ENCODE peak calls at places on chromosomes 1 and 21, in ten cellular contexts. Y is GM12892; J is colonic mucosa; F is EL; X is mammary epithelial cell; H is NCI-H1105 treated with DMSO at 0.1 percent for 48 hours; I is mucosa of descending colon; G is activated T-cell treated with anti-CD3 and anti-CD28 coated beads for 48 hours; A is activated naive CD4-positive, alpha-beta T cell treated with anti-CD3 and anti-CD28 coated beads, Interleukin-2, amount 10 ng/mL, durations not matched to agents 7 days and 5 days; M is AG09309. W is an unnamed sample.
A peak's percentile ranks its signal among the peaks of the same experiment; 100 is the strongest.

GRCh38 chr1:42730988-42731387 is 9.0 kb downstream of the CLDN19 start:
- DNase-seq in Y (no peak), J (peak; percentile 65), F (no peak), X (peak; percentile 76), H (no peak), I (peak; percentile 61), G (peak; percentile 56), A (peak; percentile 43), M (no peak), W (peak; percentile 21)

GRCh38 chr1:113982955-113983742 is 3.9 kb downstream of the OLFML3 start:
- DNase-seq in Y (no peak), J (no peak), F (no peak), X (no peak), H (no peak), I (no peak), G (no peak), A (no peak), M (no peak), W (no peak)

GRCh38 chr21:37079211-37079824 is 6.3 kb downstream of the TTC3 start:
- DNase-seq in Y (no peak), J (no peak), F (no peak), X (no peak), H (no peak), I (no peak), G (no peak), A (no peak), M (no peak), W (peak; percentile 72)

GRCh38 chr1:159339517-159339916 is 37.4 kb downstream of the FCER1A start:
- DNase-seq in Y (no peak), J (no peak), F (peak; percentile 87), X (no peak), H (no peak), I (no peak), G (no peak), A (no peak), M (no peak), W (no peak)

GRCh38 chr21:46634966-46635323 is 529 bp upstream of the PRMT2 start:
- DNase-seq in Y (no peak), J (peak; percentile 66), F (peak; percentile 90), X (peak; percentile 60), H (peak; percentile 77), I (peak; percentile 75), G (no peak), A (no peak), M (peak; percentile 73), W (peak; percentile 90)

GRCh38 chr1:221716713-221717490 is 25.0 kb downstream of the DUSP10 start:
- DNase-seq in Y (no peak), J (no peak), F (no peak), X (no peak), H (no peak), I (no peak), G (no peak), A (no peak), M (no peak), W (no peak)

GRCh38 chr1:226643167-226643566 is 94.6 kb downstream of the STUM start:
- DNase-seq in Y (peak; percentile 77), J (no peak), F (peak; percentile 68), X (peak; percentile 87), H (no peak), I (no peak), G (peak; percentile 64), A (peak; percentile 60), M (no peak), W (peak; percentile 96)

GRCh38 chr1:97332716-97333115 is 588.1 kb downstream of the DPYD start:
- DNase-seq in Y (no peak), J (no peak), F (peak; percentile 72), X (peak; percentile 19), H (no peak), I (no peak), G (no peak), A (no peak), M (peak; percentile 25), W (no peak)

GRCh38 chr1:63955746-63956145 is 181.9 kb downstream of the ROR1 start:
- DNase-seq in Y (no peak), J (no peak), F (no peak), X (peak; percentile 12), H (no peak), I (no peak), G (no peak), A (no peak), M (no peak), W (no peak)

GRCh38 chr1:207959995-207960745 is 49.2 kb upstream of the CD34 start:
- DNase-seq in Y (no peak), J (no peak), F (no peak), X (no peak), H (no peak), I (no peak), G (no peak), A (no peak), M (no peak), W (no peak)

GRCh38 chr1:92298573-92299476 is at the start of the genes GLMN and RPAP2:
- DNase-seq in Y (peak; percentile 66), J (peak; percentile 82), F (peak; percentile 89), X (peak; percentile 86), H (peak; percentile 92), I (peak; percentile 84), G (peak; percentile 76), A (peak; percentile 80), M (peak; percentile 46), W (peak; percentile 91)

GRCh38 chr1:47616036-47616435 is 178.2 kb downstream of the FOXD2 start:
- DNase-seq in Y (no peak), J (no peak), F (no peak), X (no peak), H (no peak), I (no peak), G (no peak), A (no peak), M (no peak), W (no peak)

GRCh38 chr1:58824753-58825389 is 41.0 kb upstream of the JUN start:
- DNase-seq in Y (no peak), J (peak; percentile 94), F (no peak), X (no peak), H (no peak), I (peak; percentile 92), G (no peak), A (no peak), M (no peak), W (no peak)

GRCh38 chr1:6819641-6820040 is 34.4 kb downstream of the CAMTA1 start:
- DNase-seq in Y (no peak), J (no peak), F (peak; percentile 22), X (no peak), H (no peak), I (no peak), G (no peak), A (no peak), M (no peak), W (no peak)

GRCh38 chr1:93969887-93970286 is 60.7 kb upstream of the GCLM start:
- DNase-seq in Y (no peak), J (no peak), F (no peak), X (no peak), H (no peak), I (no peak), G (no peak), A (no peak), M (no peak), W (no peak)

GRCh38 chr1:116931016-116931918 is 21.6 kb downstream of the PTGFRN start:
- DNase-seq in Y (no peak), J (no peak), F (no peak), X (no peak), H (no peak), I (no peak), G (no peak), A (no peak), M (no peak), W (no peak)

GRCh38 chr21:27622636-27623035 is 655.7 kb upstream of the ADAMTS5 start:
- DNase-seq in Y (no peak), J (no peak), F (no peak), X (no peak), H (no peak), I (no peak), G (no peak), A (no peak), M (no peak), W (no peak)

GRCh38 chr21:36708512-36709029 is 9.7 kb downstream of the SIM2 start:
- DNase-seq in Y (no peak), J (no peak), F (no peak), X (no peak), H (no peak), I (no peak), G (no peak), A (no peak), M (no peak), W (no peak)

GRCh38 chr1:210591214-210591613 is 262.5 kb downstream of the HHAT start:
- DNase-seq in Y (no peak), J (no peak), F (no peak), X (no peak), H (no peak), I (no peak), G (no peak), A (no peak), M (no peak), W (no peak)

GRCh38 chr1:86245566-86246190 is 89.1 kb upstream of the COL24A1 start:
- DNase-seq in Y (no peak), J (no peak), F (no peak), X (no peak), H (no peak), I (no peak), G (no peak), A (no peak), M (no peak), W (no peak)

GRCh38 chr1:223500560-223501425 is 107.6 kb downstream of the CCDC185 start:
- DNase-seq in Y (no peak), J (no peak), F (peak; percentile 87), X (peak; percentile 99), H (no peak), I (no peak), G (peak; percentile 30), A (no peak), M (peak; percentile 78), W (no peak)

GRCh38 chr1:217498209-217498608 is 132.7 kb downstream of the GPATCH2 start:
- DNase-seq in Y (no peak), J (no peak), F (no peak), X (no peak), H (no peak), I (no peak), G (no peak), A (no peak), M (no peak), W (no peak)

GRCh38 chr1:205983925-205984725 is 19.1 kb downstream of the RAB7B start:
- DNase-seq in Y (no peak), J (peak; percentile 46), F (peak; percentile 53), X (peak; percentile 96), H (no peak), I (peak; percentile 66), G (no peak), A (peak; percentile 47), M (no peak), W (peak; percentile 81)

GRCh38 chr21:26490771-26491170 is 82.3 kb downstream of the CYYR1 start:
- DNase-seq in Y (no peak), J (no peak), F (peak; percentile 37), X (no peak), H (no peak), I (no peak), G (no peak), A (no peak), M (no peak), W (no peak)

GRCh38 chr21:45460611-45461368 is 55.8 kb downstream of the COL18A1 start:
- DNase-seq in Y (no peak), J (no peak), F (peak; percentile 92), X (peak; percentile 31), H (no peak), I (no peak), G (no peak), A (no peak), M (peak; percentile 81), W (no peak)

GRCh38 chr1:160819186-160819585 is 23.2 kb downstream of the LY9 start:
- DNase-seq in Y (no peak), J (no peak), F (no peak), X (no peak), H (no peak), I (no peak), G (no peak), A (no peak), M (no peak), W (no peak)

GRCh38 chr1:204480515-204480914 is 14.1 kb downstream of the PIK3C2B start:
- DNase-seq in Y (peak; percentile 56), J (no peak), F (no peak), X (no peak), H (no peak), I (no peak), G (no peak), A (no peak), M (no peak), W (no peak)

GRCh38 chr1:80876035-80876434 is 924.7 kb upstream of the ADGRL2 start:
- DNase-seq in Y (no peak), J (no peak), F (no peak), X (no peak), H (no peak), I (no peak), G (no peak), A (no peak), M (no peak), W (no peak)

W was measured in KBM-7.